ENCODE peak calls at places on chromosomes 12 and 14, in seven cellular contexts. N is foreskin fibroblast, Z is lower leg skin, T is ascending aorta, S is nephron progenitor cell, F is MCF 10A, U is HFFc6. X is an unnamed sample.

GRCh38 chr12:27869567-27869966 is 89.5 kb upstream of the MANSC4 start:
- DNase-seq in U (no peak), F (no peak), N (no peak), T (no peak), S (no peak), Z (no peak), X (no peak)

GRCh38 chr14:103207038-103207403 is 83.8 kb downstream of the TNFAIP2 start:
- DNase-seq in F (no peak), Z (peak), N (peak), T (peak), U (peak), S (peak), X (no peak)

GRCh38 chr12:52193991-52194390 is 2.2 kb upstream of the KRT80 start:
- DNase-seq in T (no peak), F (peak), Z (no peak), N (no peak), U (no peak), S (no peak), X (no peak)

GRCh38 chr12:7899755-7900154 is 27.0 kb upstream of the SLC2A14 start:
- DNase-seq in T (no peak), U (no peak), Z (peak), N (peak), F (no peak), S (no peak), X (no peak)

GRCh38 chr12:46555379-46555778 is 182.8 kb upstream of the SLC38A2 start:
- DNase-seq in T (no peak), N (peak), Z (no peak), F (peak), S (no peak), U (peak), X (no peak)

GRCh38 chr12:7092229-7092985 is at the start of gene C1R:
- DNase-seq in S (peak), F (peak), U (peak), Z (peak), N (peak), T (peak), X (peak)

GRCh38 chr14:106044949-106045596 is 518.7 kb downstream of the TMEM121 start:
- DNase-seq in F (peak), U (no peak), T (no peak), S (no peak), Z (no peak), N (no peak), X (no peak)

GRCh38 chr12:47767197-47767724 is 5.8 kb upstream of the SLC48A1 start:
- DNase-seq in T (no peak), Z (no peak), S (peak), N (peak), U (no peak), F (peak), X (no peak)

GRCh38 chr14:75310295-75311059 is 31.8 kb downstream of the FOS start:
- DNase-seq in Z (peak), U (peak), N (peak), S (peak), F (peak), T (peak), X (no peak)

GRCh38 chr12:79635676-79636075 is 55.1 kb downstream of the PAWR start:
- DNase-seq in S (no peak), T (no peak), F (peak), N (peak), U (peak), Z (no peak), X (no peak)

GRCh38 chr12:52439845-52440244 is 5.7 kb upstream of the KRT75 start:
- DNase-seq in F (no peak), S (no peak), T (no peak), Z (peak), N (no peak), U (no peak), X (no peak)

GRCh38 chr12:7209958-7210357 is 20.5 kb downstream of the PEX5 start:
- DNase-seq in U (no peak), N (no peak), T (no peak), Z (no peak), F (no peak), S (no peak), X (no peak)

GRCh38 chr14:104505085-104506074 is 74.2 kb upstream of the C14orf180 start:
- DNase-seq in Z (no peak), S (no peak), N (no peak), F (no peak), T (no peak), U (no peak), X (no peak)

GRCh38 chr12:113086249-113087164 is 30.0 kb downstream of the DTX1 start:
- DNase-seq in S (no peak), N (no peak), Z (no peak), U (no peak), F (no peak), T (no peak), X (no peak)

GRCh38 chr12:1429980-1430379 is 164.4 kb downstream of the FBXL14 start:
- DNase-seq in N (peak), T (no peak), U (peak), Z (no peak), F (peak), S (no peak), X (no peak)

DNA sequence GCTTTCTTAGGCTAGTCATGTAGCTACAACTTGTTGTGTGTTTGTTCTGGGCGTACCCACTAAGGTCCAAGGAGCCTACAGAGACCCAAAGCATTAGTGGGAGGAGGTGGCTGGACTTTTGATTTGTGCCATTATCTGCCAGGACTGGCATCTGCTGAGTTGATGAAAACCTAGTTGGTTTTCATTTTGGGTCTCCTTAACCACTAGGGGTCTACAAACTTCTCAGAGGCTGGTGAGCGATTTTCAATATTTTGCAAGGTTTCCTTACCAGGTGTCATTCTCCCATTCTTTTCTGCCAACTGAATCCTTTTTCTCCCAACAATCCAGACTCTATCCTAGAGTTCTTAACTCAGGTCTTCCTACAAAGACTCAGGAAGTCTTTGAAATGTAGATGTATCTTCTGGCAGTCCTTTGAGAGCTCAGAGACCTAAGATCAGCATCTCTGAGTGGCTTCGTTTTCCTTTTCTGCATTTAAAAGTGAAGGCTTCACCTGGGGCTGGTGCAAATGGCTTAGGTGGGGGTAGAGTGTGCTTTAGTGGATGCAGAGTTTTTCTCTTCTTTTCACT is 150.0 kb upstream of the RMST start:
- DNase-seq in U (no peak), Z (no peak), N (no peak), S (no peak), F (no peak), T (no peak), X (no peak)
- TF ChIP-seq CTCF in U (peak), Z (no peak), N (no peak), S (peak), F (no peak), T (no peak), X (no peak)

GRCh38 chr12:119672194-119672593 is 4.3 kb downstream of the PRKAB1 start:
- DNase-seq in F (no peak), Z (no peak), U (no peak), T (no peak), S (no peak), N (no peak), X (no peak)

GRCh38 chr12:119668315-119668651 is 350 bp downstream of the PRKAB1 start:
- DNase-seq in T (no peak), Z (no peak), U (no peak), F (peak), S (no peak), N (peak), X (no peak)

GRCh38 chr12:119671070-119671469 is 3.1 kb downstream of the PRKAB1 start:
- DNase-seq in F (no peak), N (no peak), S (no peak), Z (no peak), T (no peak), U (no peak), X (no peak)

GRCh38 chr12:119667577-119668314 is at the start of gene PRKAB1:
- DNase-seq in T (peak), N (peak), S (peak), U (peak), Z (peak), F (peak), X (peak)

DNA sequence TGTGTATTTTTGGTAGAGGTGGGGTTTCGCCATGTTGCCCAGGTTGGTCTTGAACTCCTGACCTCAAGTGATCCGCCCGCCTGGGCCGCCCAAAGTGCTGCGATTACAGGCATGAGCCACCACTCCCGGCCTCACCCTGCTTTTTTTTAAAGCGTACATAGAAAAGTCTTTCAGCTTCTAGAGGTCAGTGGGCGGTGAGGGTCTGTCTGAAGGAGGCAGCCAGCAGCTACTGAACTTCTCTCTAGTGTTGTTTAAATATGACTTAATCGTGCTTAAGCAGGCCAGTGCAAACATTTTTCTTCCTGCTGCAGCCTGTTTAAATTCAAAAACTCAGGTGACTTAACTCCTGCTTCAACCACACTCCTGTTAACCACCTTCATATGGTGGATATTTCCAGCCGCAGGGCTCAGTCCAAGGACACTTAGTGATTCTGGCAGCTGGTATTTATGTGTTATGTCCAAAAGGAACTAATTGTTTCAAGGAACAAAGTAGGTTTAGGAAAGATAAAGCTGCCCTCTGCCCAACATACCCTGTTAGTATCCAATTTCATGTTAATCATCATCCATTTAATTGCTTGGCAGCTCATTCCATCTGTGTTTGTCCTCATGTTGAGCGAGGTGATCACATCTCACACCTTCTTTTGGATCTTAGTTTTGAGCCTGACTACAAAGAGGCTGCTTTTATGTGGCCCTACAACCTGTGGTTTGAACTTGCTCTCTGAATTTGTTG is 2.0 kb downstream of the PRKAB1 start:
- DNase-seq in Z (no peak), S (no peak), N (peak), F (no peak), U (no peak), T (no peak), X (no peak)
- TF ChIP-seq CTCF in Z (no peak), S (no peak), N (no peak), F (no peak), U (no peak), T (no peak), X (no peak)

DNA sequence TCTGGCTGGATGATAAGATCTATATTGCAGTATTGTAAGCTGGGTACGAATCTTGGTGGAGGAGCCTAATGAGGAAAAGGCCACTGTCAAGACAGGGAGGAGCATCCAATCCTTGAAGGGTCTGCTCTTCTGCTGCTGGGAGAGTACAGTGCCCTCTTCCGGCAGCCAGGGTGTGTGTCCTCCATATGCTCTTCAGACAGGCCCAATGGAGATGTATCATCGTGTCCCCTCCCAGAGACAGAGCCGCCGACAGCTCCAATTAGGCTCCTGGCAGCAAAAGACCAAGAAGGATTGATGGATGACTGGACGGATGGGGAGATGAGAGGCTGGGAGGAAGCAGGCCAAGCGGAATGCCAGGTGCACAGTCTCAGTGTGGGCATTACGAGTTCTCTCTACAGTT is 51.6 kb upstream of the PIWIL1 start:
- DNase-seq in F (no peak), S (peak), T (no peak), Z (no peak), N (no peak), U (no peak), X (no peak)
- TF ChIP-seq CTCF in F (no peak), S (peak), T (no peak), Z (no peak), N (no peak), U (peak), X (peak)

GRCh38 chr14:77032483-77032853 is 4.0 kb upstream of the IRF2BPL start:
- DNase-seq in Z (no peak), F (no peak), T (no peak), N (no peak), S (no peak), U (no peak), X (no peak)

GRCh38 chr14:77032854-77033621 is 4.5 kb upstream of the IRF2BPL start:
- DNase-seq in Z (peak), N (peak), S (peak), T (peak), F (peak), U (peak), X (peak)

GRCh38 chr14:77035267-77035666 is 6.8 kb upstream of the IRF2BPL start:
- DNase-seq in N (no peak), T (no peak), Z (no peak), F (no peak), U (no peak), S (no peak), X (no peak)

GRCh38 chr14:77031680-77032482 is 3.4 kb upstream of the IRF2BPL start:
- DNase-seq in N (peak), F (no peak), Z (no peak), S (no peak), U (peak), T (no peak), X (no peak)

GRCh38 chr14:77033622-77034521 is 5.4 kb upstream of the IRF2BPL start:
- DNase-seq in F (peak), U (peak), Z (peak), T (peak), N (peak), S (peak), X (peak)
- TF ChIP-seq CTCF in F (no peak), U (no peak), Z (no peak), T (no peak), N (no peak), S (no peak), X (no peak)

GRCh38 chr14:62443796-62444195 is 601.5 kb downstream of the KCNH5 start:
- DNase-seq in Z (no peak), F (peak), N (peak), T (no peak), U (peak), S (no peak), X (no peak)
- TF ChIP-seq CTCF in Z (no peak), F (no peak), N (no peak), T (no peak), U (no peak), S (no peak), X (no peak)

DNA sequence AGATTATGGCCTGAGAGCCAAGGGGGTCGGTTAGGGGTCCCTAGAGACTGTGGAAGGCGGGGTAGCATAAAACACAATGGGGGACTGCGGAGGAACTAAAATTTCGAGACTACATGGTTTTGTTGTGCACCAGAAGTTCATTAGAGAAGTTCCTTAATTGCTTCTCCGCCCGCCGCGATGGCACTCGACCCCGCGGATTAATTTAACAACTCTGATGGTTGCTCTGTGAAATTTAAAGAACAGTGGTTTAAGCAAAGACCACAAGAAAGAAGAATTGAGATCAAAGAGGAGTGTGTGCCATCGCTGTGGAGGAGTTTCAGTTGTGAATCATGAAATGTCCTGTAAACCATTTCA is 1.4 kb upstream of the CCDC88C start:
- DNase-seq in U (no peak), S (no peak), N (no peak), T (no peak), F (no peak), Z (no peak), X (no peak)
- TF ChIP-seq CTCF in U (peak), S (peak), N (no peak), T (no peak), F (no peak), Z (no peak), X (peak)

GRCh38 chr12:15206831-15207394 is 14.3 kb downstream of the RERG start:
- DNase-seq in S (no peak), T (no peak), U (no peak), F (no peak), Z (no peak), N (no peak), X (no peak)

GRCh38 chr12:15208140-15208539 is 13.1 kb downstream of the RERG start:
- DNase-seq in N (peak), T (no peak), F (peak), U (no peak), Z (no peak), S (no peak), X (no peak)

GRCh38 chr12:15209782-15210181 is 11.4 kb downstream of the RERG start:
- DNase-seq in U (peak), F (peak), S (no peak), Z (no peak), N (peak), T (no peak), X (no peak)

GRCh38 chr12:15206338-15206737 is 14.9 kb downstream of the RERG start:
- DNase-seq in N (no peak), Z (no peak), S (no peak), U (no peak), F (no peak), T (no peak), X (no peak)

GRCh38 chr12:15208871-15209656 is 12.2 kb downstream of the RERG start:
- DNase-seq in N (peak), Z (no peak), U (no peak), T (no peak), F (peak), S (no peak), X (no peak)
- TF ChIP-seq CTCF in N (no peak), Z (no peak), U (no peak), T (no peak), F (no peak), S (no peak), X (no peak)

GRCh38 chr12:62259311-62259992 is 752 bp upstream of the USP15 start:
- DNase-seq in S (no peak), F (no peak), Z (no peak), T (no peak), U (no peak), N (no peak), X (no peak)

GRCh38 chr12:62258231-62258630 is 2.0 kb upstream of the USP15 start:
- DNase-seq in U (no peak), N (no peak), F (no peak), S (no peak), T (no peak), Z (no peak), X (no peak)

GRCh38 chr12:62260733-62261683 is 804 bp downstream of the USP15 start:
- DNase-seq in U (peak), F (peak), S (peak), Z (peak), T (no peak), N (peak), X (no peak)

GRCh38 chr12:62261876-62262275 is 1.7 kb downstream of the USP15 start:
- DNase-seq in U (no peak), Z (no peak), S (no peak), T (no peak), F (no peak), N (no peak), X (no peak)

DNA sequence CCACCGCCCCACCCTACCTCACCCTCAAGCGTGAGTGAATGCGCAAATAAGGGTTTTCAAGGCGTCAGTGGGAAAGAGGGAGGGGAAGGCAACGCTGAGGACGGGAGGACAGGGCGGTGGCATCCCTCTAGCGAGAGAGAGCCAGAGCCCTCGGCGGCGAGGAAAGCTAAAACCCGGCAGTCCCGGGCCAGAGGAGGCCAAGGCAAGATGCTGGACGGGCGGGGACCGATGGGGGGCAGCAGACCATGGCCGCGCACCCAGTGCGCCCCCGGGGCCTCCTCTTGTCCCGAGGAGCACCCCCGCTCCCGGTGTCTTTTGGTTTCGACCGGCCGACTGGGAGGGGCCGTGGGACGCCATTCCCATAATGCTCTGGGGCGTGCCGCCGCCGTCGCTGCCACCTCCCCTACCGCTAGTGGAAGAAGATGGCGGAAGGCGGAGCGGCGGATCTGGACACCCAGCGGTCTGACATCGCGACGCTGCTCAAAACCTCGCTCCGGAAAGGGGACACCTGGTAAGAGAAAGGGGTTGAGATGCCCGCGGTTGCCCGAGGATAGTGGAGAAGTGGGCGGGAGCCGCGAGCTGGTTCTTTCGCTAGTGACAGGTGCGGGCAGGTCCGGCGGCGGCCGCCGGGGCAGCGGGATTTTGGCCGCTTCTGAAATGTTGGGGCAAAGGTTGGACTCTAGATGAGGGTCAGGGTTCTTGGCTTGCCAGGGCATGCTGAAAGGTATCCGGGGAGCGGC is at the start of gene USP15:
- DNase-seq in Z (peak), N (peak), T (peak), S (peak), F (peak), U (peak), X (peak)
- TF ChIP-seq CTCF in Z (no peak), N (peak), T (peak), S (peak), F (peak), U (peak), X (peak)

GRCh38 chr12:17928708-17929366 is 161.2 kb downstream of the RERGL start:
- DNase-seq in S (no peak), F (peak), Z (no peak), N (peak), T (no peak), U (peak), X (no peak)
- TF ChIP-seq CTCF in S (no peak), F (peak), Z (no peak), N (no peak), T (no peak), U (peak), X (peak)